ENCODE peak calls at places on chromosomes 16 and 17, in five cellular contexts. M is HCT116, O is SK-N-SH, D is K562, F is HepG2. Q is an unnamed sample.

GRCh38 chr17:31413081-31413799 is 21.8 kb downstream of the RAB11FIP4 start:
- DNase-seq in F (no peak), D (no peak), O (no peak), M (no peak), Q (no peak)

GRCh38 chr17:77846531-77847085 is 111.9 kb upstream of the TNRC6C start:
- DNase-seq in F (no peak), O (no peak), D (no peak), M (no peak), Q (no peak)

GRCh38 chr16:87560428-87561199 is 41.7 kb upstream of the JPH3 start:
- DNase-seq in D (peak), F (no peak), M (peak), O (peak), Q (no peak)

GRCh38 chr17:56319531-56319930 is 166.3 kb downstream of the ANKFN1 start:
- DNase-seq in F (peak), O (peak), D (peak), M (peak), Q (peak)

GRCh38 chr16:9647981-9648701 is 534.1 kb downstream of the GRIN2A start:
- DNase-seq in F (peak), D (peak), O (peak), M (no peak), Q (no peak)

GRCh38 chr17:36183001-36183810 is 6.8 kb upstream of the TBC1D3B start:
- DNase-seq in M (peak), F (peak), O (peak), D (peak), Q (no peak)

GRCh38 chr17:13306310-13306962 is 288.6 kb upstream of the ELAC2 start:
- DNase-seq in O (peak), D (peak), F (peak), M (peak), Q (no peak)

GRCh38 chr17:2595200-2595599 is 1.7 kb downstream of the PAFAH1B1 start:
- DNase-seq in D (no peak), F (no peak), O (no peak), M (no peak), Q (no peak)

GRCh38 chr17:74749262-74750038 is 1.0 kb downstream of the NHERF1 start:
- DNase-seq in D (no peak), O (peak), F (no peak), M (no peak), Q (no peak)

GRCh38 chr17:69607162-69607834 is 192.8 kb downstream of the MAP2K6 start:
- DNase-seq in D (no peak), F (peak), M (peak), O (peak), Q (peak)

GRCh38 chr16:22023505-22023904 is 15.6 kb downstream of the MOSMO start:
- DNase-seq in D (no peak), O (no peak), F (no peak), M (no peak), Q (peak)

GRCh38 chr16:88781140-88782077 is 3.6 kb downstream of the PIEZO1 start:
- DNase-seq in D (peak), M (no peak), O (no peak), F (no peak), Q (no peak)

GRCh38 chr16:77057161-77057736 is 133.7 kb upstream of the MON1B start:
- DNase-seq in O (no peak), M (no peak), D (no peak), F (no peak), Q (no peak)

GRCh38 chr17:37031493-37032083 is 82.8 kb downstream of the AATF start:
- DNase-seq in O (no peak), F (no peak), D (no peak), M (no peak), Q (no peak)

GRCh38 chr16:19118938-19119431 is 5.2 kb downstream of the ITPRIPL2 start:
- DNase-seq in D (peak), F (no peak), O (no peak), M (no peak), Q (no peak)

GRCh38 chr17:43411369-43411677 is 12.5 kb downstream of the ARL4D start:
- DNase-seq in F (no peak), M (no peak), O (no peak), D (no peak), Q (no peak)

GRCh38 chr17:82267575-82268379 is 5.7 kb downstream of the CSNK1D start:
- DNase-seq in D (peak), F (peak), M (no peak), O (peak), Q (no peak)

GRCh38 chr17:4949321-4950074 is 1.2 kb upstream of the PFN1 start:
- DNase-seq in O (peak), F (peak), D (peak), M (peak), Q (no peak)

GRCh38 chr17:56358651-56359050 is 205.4 kb downstream of the ANKFN1 start:
- DNase-seq in D (no peak), M (peak), F (no peak), O (no peak), Q (no peak)

GRCh38 chr16:75837681-75838080 is 111.4 kb upstream of the CPHXL start:
- DNase-seq in D (no peak), O (no peak), M (no peak), F (no peak), Q (no peak)

GRCh38 chr16:2769675-2770056 is 7.4 kb downstream of the ELOB start:
- DNase-seq in M (no peak), F (no peak), O (no peak), D (no peak), Q (no peak)

GRCh38 chr16:66691234-66691633 is 5.3 kb downstream of the CMTM4 start:
- DNase-seq in M (no peak), F (no peak), D (no peak), O (no peak), Q (no peak)

GRCh38 chr16:2835638-2836493 is 5.8 kb downstream of the ZG16B start:
- DNase-seq in D (no peak), O (no peak), F (peak), M (peak), Q (no peak)

GRCh38 chr17:13425390-13425789 is 176.3 kb downstream of the HS3ST3A1 start:
- DNase-seq in M (no peak), F (no peak), O (no peak), D (no peak), Q (no peak)

GRCh38 chr17:49589556-49589885 is 13.8 kb downstream of the NXPH3 start:
- DNase-seq in F (no peak), M (no peak), O (peak), D (no peak), Q (no peak)

GRCh38 chr17:61487668-61488595 is 35.7 kb downstream of the TBX4 start:
- DNase-seq in D (no peak), F (no peak), M (no peak), O (peak), Q (no peak)

GRCh38 chr17:50459081-50459676 is 9.5 kb downstream of the CHAD start:
- DNase-seq in D (no peak), O (no peak), M (peak), F (peak), Q (no peak)

DNA sequence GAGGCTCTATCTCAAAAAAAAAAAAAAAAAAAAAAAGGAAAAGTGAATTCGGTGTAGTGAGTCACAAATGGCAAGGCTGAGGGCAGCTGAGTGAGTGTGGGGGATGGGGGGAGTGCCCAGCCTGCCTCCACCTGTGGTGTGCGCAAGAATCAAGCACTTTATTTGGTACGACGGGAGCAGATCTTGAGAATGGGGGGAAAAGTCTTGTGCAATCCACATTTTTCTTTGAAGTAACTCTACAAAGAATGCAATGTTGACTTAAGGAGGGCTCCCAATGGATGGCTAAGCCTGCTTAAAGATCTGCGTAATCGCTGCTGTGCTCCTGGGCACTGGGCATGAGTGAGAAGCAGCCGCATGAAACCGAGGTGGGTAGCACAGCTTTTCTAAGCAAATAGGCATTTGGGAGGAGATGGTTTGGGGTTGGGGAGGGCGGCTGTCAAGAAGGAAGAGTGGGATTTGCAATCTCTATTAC is 28.2 kb downstream of the ATP2C2 start:
- DNase-seq in F (no peak), O (no peak), D (no peak), M (no peak), Q (no peak)
- TF ChIP-seq ZBTB33 in F (no peak), O (no peak), D (no peak), M (no peak), Q (no peak)

GRCh38 chr17:39094607-39095308 is 56.7 kb downstream of the PLXDC1 start:
- DNase-seq in O (no peak), F (no peak), D (no peak), M (no peak), Q (no peak)
- TF ChIP-seq ZBTB33 in O (no peak), F (no peak), D (no peak), M (no peak), Q (no peak)

DNA sequence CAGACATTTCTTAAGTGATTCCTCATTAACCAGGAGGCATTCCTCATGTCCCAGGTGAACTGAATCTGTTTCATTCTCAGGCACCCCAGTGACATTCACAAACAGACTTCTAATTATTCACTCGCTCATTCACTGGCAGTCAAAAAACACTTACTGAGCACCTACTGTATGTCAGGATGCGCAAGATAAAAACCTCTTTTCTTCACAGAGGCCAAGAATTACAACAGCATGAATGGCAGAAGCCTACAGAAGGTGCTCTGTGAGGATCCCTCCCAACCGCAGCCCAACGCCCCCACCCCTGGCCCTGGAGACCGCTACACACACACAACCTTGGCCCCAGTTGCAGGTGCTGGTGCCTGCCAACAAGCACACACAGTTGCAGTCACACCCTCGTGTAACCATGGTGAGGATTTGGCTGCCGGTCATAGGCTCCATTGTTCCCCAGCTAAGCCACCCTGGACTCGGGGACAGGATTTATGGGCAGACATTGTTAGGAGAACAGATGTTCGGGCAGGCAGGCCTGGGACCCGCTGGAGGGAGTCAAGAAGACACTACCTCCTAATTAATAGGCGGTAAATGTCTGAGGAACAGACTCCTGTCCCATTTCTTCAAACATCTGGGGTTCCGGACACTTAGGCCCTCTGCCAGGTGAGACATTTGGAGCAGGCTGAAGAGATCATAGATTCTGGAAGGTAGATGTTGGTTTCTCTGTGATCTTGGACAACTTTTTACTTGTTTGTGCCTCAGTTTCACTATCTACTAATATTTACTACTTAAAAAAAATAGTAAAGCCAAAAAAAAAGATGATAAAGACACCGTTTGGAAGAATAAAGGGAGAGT is 43.2 kb downstream of the CUEDC1 start:
- DNase-seq in D (no peak), O (no peak), M (peak), F (peak), Q (no peak)
- TF ChIP-seq ZBTB33 in D (no peak), O (no peak), M (no peak), F (peak), Q (no peak)

GRCh38 chr16:68070811-68071546 is 14.2 kb upstream of the NFATC3 start:
- DNase-seq in F (no peak), D (no peak), M (no peak), O (no peak), Q (no peak)

GRCh38 chr16:68070249-68070725 is 14.9 kb upstream of the NFATC3 start:
- DNase-seq in O (no peak), D (no peak), F (no peak), M (no peak), Q (no peak)

GRCh38 chr16:68069511-68070248 is 15.5 kb upstream of the NFATC3 start:
- DNase-seq in O (no peak), D (no peak), M (no peak), F (no peak), Q (no peak)

GRCh38 chr16:68072038-68072695 is 13.0 kb upstream of the NFATC3 start:
- DNase-seq in M (no peak), O (no peak), F (no peak), D (peak), Q (no peak)

DNA sequence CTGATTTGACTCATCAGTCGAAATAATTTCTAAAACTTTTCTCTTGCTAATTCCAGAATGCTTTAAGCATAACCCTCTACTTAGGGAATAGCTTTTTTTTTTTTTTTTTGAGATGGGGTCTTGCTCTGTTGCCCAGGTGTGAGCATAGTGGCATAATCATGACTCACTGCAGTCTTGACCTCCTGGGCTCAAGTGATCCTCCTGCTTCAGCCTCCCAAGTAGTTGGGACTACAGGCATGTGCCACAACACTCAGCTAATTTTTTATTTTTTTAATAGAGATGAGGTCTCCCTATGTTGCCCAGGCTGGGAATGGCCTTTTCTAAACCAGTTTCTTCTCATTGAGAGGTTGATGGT is 13.6 kb upstream of the NFATC3 start:
- DNase-seq in M (no peak), F (no peak), O (no peak), D (no peak), Q (no peak)
- TF ChIP-seq ZBTB33 in M (no peak), F (no peak), O (no peak), D (no peak), Q (no peak)

DNA sequence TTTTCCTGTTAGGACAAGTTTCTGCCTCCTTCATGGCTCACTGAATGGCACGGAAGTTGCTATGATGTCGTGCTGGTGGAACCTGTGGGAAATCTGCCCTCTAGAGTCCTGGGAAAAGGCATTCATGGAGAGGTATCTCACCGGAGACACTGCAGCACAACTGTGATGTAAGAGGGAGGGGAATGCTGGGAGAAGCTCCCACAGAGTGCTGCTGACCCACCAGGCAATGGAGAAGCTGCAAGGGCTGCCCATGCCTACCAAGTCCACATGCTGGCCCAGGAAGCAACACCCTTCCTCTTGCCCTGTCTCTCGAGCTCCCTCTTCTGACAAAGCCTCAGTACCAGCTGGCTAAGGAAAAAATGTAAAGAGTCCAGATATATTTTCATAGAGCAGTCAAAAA is 45.2 kb upstream of the SLC5A11 start:
- DNase-seq in M (no peak), F (peak), O (no peak), D (peak), Q (no peak)
- TF ChIP-seq ZBTB33 in M (no peak), F (no peak), O (no peak), D (no peak), Q (no peak)

DNA sequence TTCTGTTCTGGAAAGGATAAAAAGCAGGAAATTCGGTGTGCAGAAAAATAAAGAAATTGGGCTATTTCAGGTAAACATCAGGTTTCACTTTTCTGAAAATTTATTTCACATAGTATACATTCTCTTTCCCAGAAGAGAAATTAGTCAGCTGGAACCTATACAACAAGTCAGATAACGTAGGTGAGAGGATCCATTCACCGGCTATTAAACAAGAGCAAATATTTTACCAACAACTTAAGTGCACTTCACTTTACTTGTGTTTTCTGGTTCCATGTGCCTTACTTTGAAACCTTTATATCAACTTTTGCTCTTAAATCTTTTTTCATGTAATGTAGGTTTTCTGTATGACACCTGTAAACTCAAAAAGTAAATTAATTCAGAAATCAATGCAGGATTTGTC is 839.7 kb downstream of the CDH11 start:
- DNase-seq in M (no peak), F (no peak), D (no peak), O (no peak), Q (no peak)
- TF ChIP-seq ZBTB33 in M (no peak), F (no peak), D (no peak), O (no peak), Q (no peak)

GRCh38 chr17:41631025-41631889 is 6.9 kb upstream of the KRT17 start:
- DNase-seq in M (no peak), O (no peak), D (no peak), F (no peak), Q (no peak)
- TF ChIP-seq ZBTB33 in M (no peak), O (no peak), D (no peak), F (no peak), Q (no peak)

Q was measured in GM12878.